ENCODE peak calls at places on chromosome 22, in five cellular contexts. P is endothelial cell, L is Calu3, M is mammary epithelial cell, G is GM20000. J is an unnamed sample.

GRCh38 chr22:48635825-48636224 is 1191.8 kb downstream of the BRD1 start:
- DNase-seq in P (no peak), M (no peak), L (no peak), G (no peak), J (no peak)

GRCh38 chr22:45204751-45205623 is 35.7 kb downstream of the KIAA0930 start:
- DNase-seq in P (no peak), L (no peak), G (no peak), M (no peak), J (no peak)

GRCh38 chr22:34950480-34950879 is 115.5 kb upstream of the ISX start:
- DNase-seq in G (no peak), L (no peak), M (no peak), P (no peak), J (no peak)

GRCh38 chr22:36067237-36067558 is 38.6 kb upstream of the RBFOX2 start:
- DNase-seq in P (no peak), L (no peak), M (no peak), G (no peak), J (no peak)

GRCh38 chr22:22740560-22741276 is 96.3 kb downstream of the GGTLC2 start:
- DNase-seq in P (no peak), L (no peak), M (no peak), G (no peak), J (no peak)

GRCh38 chr22:21094911-21095772 is 49.4 kb downstream of the LRRC74B start:
- DNase-seq in L (no peak), P (no peak), M (no peak), G (no peak), J (no peak)

GRCh38 chr22:35601743-35602633 is 15.1 kb downstream of the MB start:
- DNase-seq in G (no peak), L (peak; percentile 81), M (peak; percentile 95), P (no peak), J (no peak)

GRCh38 chr22:34045311-34045710 is 125.0 kb upstream of the LARGE1 start:
- DNase-seq in P (no peak), L (no peak), G (no peak), M (peak; percentile 24), J (no peak)

GRCh38 chr22:16774911-16775529 is 50.2 kb downstream of the XKR3 start:
- DNase-seq in G (no peak), P (no peak), L (no peak), M (no peak), J (no peak)

GRCh38 chr22:46029036-46029435 is 52.1 kb upstream of the WNT7B start:
- DNase-seq in L (no peak), P (no peak), G (no peak), M (no peak), J (no peak)

GRCh38 chr22:45703758-45704157 is 32.1 kb downstream of the ATXN10 start:
- DNase-seq in G (no peak), P (no peak), M (peak; percentile 5), L (no peak), J (no peak)

GRCh38 chr22:25766418-25766817 is 24.4 kb downstream of the MYO18B start:
- DNase-seq in G (no peak), M (no peak), P (no peak), L (no peak), J (no peak)

GRCh38 chr22:27485842-27486241 is 315.7 kb downstream of the MN1 start:
- DNase-seq in G (no peak), P (no peak), L (no peak), M (no peak), J (no peak)

GRCh38 chr22:27487600-27488450 is 313.7 kb downstream of the MN1 start:
- DNase-seq in P (no peak), G (no peak), M (no peak), L (peak; percentile 34), J (no peak)

GRCh38 chr22:27490080-27490479 is 311.5 kb downstream of the MN1 start:
- DNase-seq in P (no peak), M (no peak), L (no peak), G (no peak), J (no peak)

GRCh38 chr22:27489265-27489675 is 312.3 kb downstream of the MN1 start:
- DNase-seq in M (no peak), L (peak; percentile 60), G (no peak), P (no peak), J (no peak)

DNA sequence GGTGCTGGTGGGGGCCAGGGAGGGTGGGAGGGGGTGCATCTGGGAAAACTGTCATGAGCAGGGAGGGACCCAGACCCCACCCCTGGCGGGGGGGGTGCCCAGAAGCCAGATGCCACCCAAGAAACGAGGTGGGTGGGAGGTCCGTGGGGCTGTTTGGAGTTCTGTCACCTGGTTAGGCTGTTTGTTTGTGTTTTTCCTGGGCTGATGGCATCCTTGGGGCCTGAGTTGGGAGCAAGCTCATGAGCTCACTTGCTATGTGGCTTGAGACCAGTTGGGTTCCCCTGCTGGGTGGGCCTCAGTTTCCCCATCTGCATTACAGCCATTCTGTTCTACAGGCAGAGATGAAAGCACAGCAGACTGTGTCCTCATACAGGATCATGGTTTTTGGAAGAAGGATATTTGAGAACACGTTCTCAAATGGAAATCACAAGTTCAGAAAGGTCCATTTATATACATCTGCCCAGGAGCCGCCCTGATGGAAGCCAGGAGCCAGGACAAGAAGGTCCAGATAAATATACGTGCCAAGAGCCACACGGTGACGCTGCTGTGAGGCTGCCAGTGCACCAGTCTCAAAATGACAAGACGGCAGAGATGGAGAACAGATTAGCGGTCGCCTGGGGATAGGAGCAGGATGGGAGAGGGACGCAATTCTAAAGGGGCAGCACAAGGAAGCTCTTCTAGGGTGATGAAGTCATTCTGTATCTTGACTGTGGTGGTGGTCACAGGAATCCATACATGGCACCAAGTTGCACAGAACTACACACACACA is 312.9 kb downstream of the MN1 start:
- DNase-seq in L (no peak), P (no peak), M (no peak), G (no peak), J (no peak)
- TF ChIP-seq CTCF in L (no peak), P (no peak), M (no peak), G (no peak), J (no peak)

GRCh38 chr22:50030315-50031188 is 18.0 kb upstream of the IL17REL start:
- DNase-seq in M (peak; percentile 60), L (peak; percentile 90), P (peak; percentile 78), G (peak; percentile 96), J (peak; percentile 30)
- TF ChIP-seq CTCF in M (peak; percentile 91), L (peak; percentile 93), P (peak; percentile 58), G (peak; percentile 90), J (peak; percentile 83)

DNA sequence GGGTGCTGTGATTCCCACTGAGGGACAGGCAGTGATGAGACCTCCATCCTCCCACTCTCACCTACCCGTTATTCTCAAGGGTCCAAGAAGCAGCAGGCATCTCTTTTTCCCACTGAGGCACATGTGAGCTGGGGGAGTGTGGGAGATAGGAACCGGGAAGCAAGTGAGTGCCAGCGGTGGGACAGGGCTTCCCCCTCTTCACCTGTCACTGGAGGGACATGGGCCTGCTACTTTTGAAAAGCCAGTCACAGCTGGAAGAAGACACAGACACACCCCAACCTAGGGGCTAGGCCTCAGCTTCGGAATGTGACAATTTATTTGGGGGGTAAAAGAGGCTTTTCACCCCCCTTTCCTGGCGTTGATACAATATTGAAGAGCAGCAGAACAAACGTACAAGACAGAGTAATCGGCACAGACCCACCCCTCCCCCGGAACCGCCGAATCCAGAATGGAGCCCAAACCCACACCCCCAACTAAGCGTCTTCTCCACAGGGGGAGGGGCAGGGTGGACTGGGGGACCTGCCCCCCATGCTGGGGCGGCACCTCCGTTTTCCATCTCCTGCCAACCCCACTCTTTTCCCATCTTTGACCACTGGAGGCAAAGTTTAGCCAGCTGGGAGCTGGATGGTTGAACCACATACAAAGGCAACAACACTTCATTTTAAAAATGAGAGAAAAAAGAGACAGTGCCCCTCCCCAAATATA is 10.7 kb downstream of the CBX6 start:
- DNase-seq in P (no peak), L (no peak), M (no peak), G (no peak), J (no peak)
- TF ChIP-seq CTCF in P (no peak), L (peak; percentile 29), M (no peak), G (no peak), J (no peak)

DNA sequence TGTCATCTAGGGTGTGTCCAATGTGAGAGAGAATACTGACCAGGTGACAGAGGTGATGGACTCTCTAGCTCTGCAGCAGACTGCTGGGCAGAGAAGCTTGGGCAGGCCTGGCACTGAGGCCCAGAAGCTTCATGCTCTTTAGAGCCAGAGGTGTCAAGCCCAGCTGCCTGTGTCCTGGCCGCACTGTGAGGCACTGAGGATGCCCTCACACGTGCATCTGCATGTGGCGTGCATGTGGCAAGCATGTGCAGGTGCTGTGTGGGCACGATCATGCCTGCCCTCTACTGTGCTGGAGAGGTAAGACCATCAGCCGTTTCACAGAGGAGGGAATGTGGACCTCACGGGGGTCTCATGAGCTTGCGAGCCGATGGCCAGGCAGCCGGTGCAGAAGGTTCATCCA is 15.8 kb upstream of the TXNRD2 start:
- DNase-seq in M (no peak), L (no peak), P (no peak), G (no peak), J (no peak)
- TF ChIP-seq CTCF in M (no peak), L (no peak), P (no peak), G (no peak), J (no peak)

GRCh38 chr22:39999144-39999757 is 4.5 kb downstream of the FAM83F start:
- DNase-seq in L (peak; percentile 45), P (no peak), G (no peak), M (no peak), J (no peak)
- TF ChIP-seq CTCF in L (no peak), P (no peak), G (no peak), M (peak; percentile 24), J (peak; percentile 17)

GRCh38 chr22:18068381-18068988 is 9.3 kb upstream of the PEX26 start:
- DNase-seq in P (no peak), G (no peak), L (no peak), M (no peak), J (no peak)

GRCh38 chr22:18070041-18070440 is 7.7 kb upstream of the PEX26 start:
- DNase-seq in L (no peak), M (no peak), P (no peak), G (no peak), J (no peak)

GRCh38 chr22:18068991-18069390 is 8.8 kb upstream of the PEX26 start:
- DNase-seq in L (no peak), M (no peak), P (no peak), G (no peak), J (no peak)

GRCh38 chr22:18071968-18072310 is 5.9 kb upstream of the PEX26 start:
- DNase-seq in P (no peak), G (no peak), L (no peak), M (no peak), J (no peak)

DNA sequence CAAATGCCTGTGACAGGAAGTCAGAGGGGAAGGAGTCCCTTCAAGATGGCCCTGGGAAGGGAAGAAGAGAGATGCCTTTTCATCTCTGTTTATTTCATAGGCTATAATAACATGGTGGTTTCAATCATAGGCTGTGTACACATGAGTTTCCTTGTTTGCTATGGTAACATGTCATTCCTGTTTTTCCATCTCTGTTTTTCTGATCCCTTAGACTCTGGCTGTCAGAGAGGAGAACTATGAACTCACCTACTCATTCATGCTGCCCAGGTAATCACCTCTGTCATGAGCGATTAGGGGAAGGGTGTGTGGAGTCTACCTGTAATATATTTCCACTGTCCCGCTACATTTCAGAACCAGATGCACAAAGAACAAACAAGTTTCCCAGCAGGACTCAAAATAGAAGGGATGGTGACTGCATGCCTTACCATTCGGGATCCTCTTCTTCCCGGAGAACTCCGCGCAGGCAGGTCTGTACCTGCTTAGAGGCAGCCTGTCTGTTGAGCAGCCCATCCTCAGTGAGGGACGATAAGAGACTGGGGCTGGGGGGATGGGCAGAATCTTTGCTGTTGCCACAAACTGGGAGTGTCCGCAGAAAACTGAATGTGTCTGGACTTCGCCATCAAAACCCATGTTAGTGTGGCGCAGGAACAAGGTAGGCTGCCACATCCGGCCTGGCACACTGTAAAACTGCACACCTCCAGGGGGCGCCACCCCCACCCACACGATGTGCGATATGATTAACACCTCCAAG is 7.1 kb upstream of the PEX26 start:
- DNase-seq in L (no peak), M (peak; percentile 79), P (no peak), G (no peak), J (no peak)
- TF ChIP-seq CTCF in L (no peak), M (peak; percentile 68), P (peak; percentile 61), G (no peak), J (peak; percentile 63)

J was measured in GM12864.